ENCODE peak calls at places on chromosomes 13 and 19, in seven cellular contexts. C is GM23248, G is right cardiac atrium, F is neural progenitor cell, D is thyroid gland, Q is heart right ventricle, I is body of pancreas. N is an unnamed sample. For H3K4me1, the result is how much of the 10 kb centered on the place peaks cover.

GRCh38 chr13:31441804-31442487 is 242.2 kb downstream of the B3GLCT start:
- DNase-seq in C (no peak), G (peak), F (no peak), D (no peak), Q (peak), I (peak), N (peak)

GRCh38 chr19:45842198-45842597 is 20.7 kb downstream of the SYMPK start:
- DNase-seq in C (no peak), G (no peak), F (no peak), D (no peak), Q (no peak), I (no peak), N (no peak)

GRCh38 chr13:113764793-113765190 is 5.8 kb downstream of the TMEM255B start:
- DNase-seq in C (no peak), G (no peak), F (no peak), D (no peak), Q (no peak), I (no peak), N (no peak)

GRCh38 chr19:44539991-44540390 is 10.5 kb upstream of the CEACAM20 start:
- DNase-seq in C (no peak), G (no peak), F (no peak), D (no peak), Q (no peak), I (no peak), N (no peak)

GRCh38 chr19:33282036-33282686 is 20.2 kb downstream of the CEBPA start:
- DNase-seq in C (peak), G (peak), F (no peak), D (no peak), Q (no peak), I (no peak), N (no peak)

GRCh38 chr13:101401196-101401595 is 15.1 kb downstream of the NALCN start:
- DNase-seq in C (peak), G (no peak), F (no peak), D (no peak), Q (no peak), I (no peak), N (no peak)

GRCh38 chr19:48332662-48333466 is 7.5 kb downstream of the EMP3 start:
- DNase-seq in C (peak), G (peak), F (peak), D (peak), Q (peak), I (peak), N (peak)

GRCh38 chr13:71712988-71713653 is 153.9 kb downstream of the DACH1 start:
- DNase-seq in C (no peak), G (peak), F (peak), D (no peak), Q (no peak), I (no peak), N (peak)

GRCh38 chr13:26075498-26075897 is 23.7 kb upstream of the SHISA2 start:
- DNase-seq in C (no peak), G (no peak), F (peak), D (no peak), Q (no peak), I (no peak), N (no peak)

GRCh38 chr13:109256866-109257760 is 529.3 kb downstream of the IRS2 start:
- DNase-seq in C (peak), G (no peak), F (no peak), D (peak), Q (no peak), I (no peak), N (peak)

GRCh38 chr13:67355791-67356190 is 125.7 kb upstream of the PCDH9 start:
- DNase-seq in C (no peak), G (no peak), F (no peak), D (no peak), Q (no peak), I (no peak), N (no peak)

GRCh38 chr19:6738726-6739389 is 622 bp upstream of the TRIP10 start:
- DNase-seq in C (peak), G (peak), F (peak), D (peak), Q (peak), I (peak), N (no peak)

GRCh38 chr19:11191273-11191755 is 6.0 kb downstream of the KANK2 start:
- DNase-seq in C (peak), G (peak), F (no peak), D (peak), Q (peak), I (no peak), N (peak)

GRCh38 chr19:41449079-41449864 is 6.3 kb downstream of the ERICH4 start:
- DNase-seq in C (peak), G (peak), F (peak), D (peak), Q (peak), I (peak), N (peak)

GRCh38 chr13:103605546-103606326 is 539.5 kb upstream of the SLC10A2 start:
- DNase-seq in C (no peak), G (no peak), F (no peak), D (no peak), Q (no peak), I (no peak), N (no peak)

GRCh38 chr19:34651747-34652146 is 25.2 kb downstream of the SCGB2B2 start:
- DNase-seq in C (no peak), G (no peak), F (no peak), D (no peak), Q (no peak), I (no peak), N (no peak)

GRCh38 chr19:1663854-1664253 is 11.4 kb upstream of the TCF3 start:
- DNase-seq in C (no peak), G (no peak), F (no peak), D (no peak), Q (no peak), I (no peak), N (no peak)

GRCh38 chr19:35368378-35368777 is 2.5 kb upstream of the GPR42 start:
- DNase-seq in C (no peak), G (no peak), F (no peak), D (no peak), Q (no peak), I (no peak), N (no peak)

GRCh38 chr19:16887353-16888265 is 1.2 kb upstream of the F2RL3 start:
- DNase-seq in C (no peak), G (no peak), F (no peak), D (no peak), Q (no peak), I (no peak), N (no peak)

GRCh38 chr19:50777830-50778303 is 7.6 kb downstream of the GPR32 start:
- DNase-seq in C (peak), G (no peak), F (peak), D (no peak), Q (no peak), I (no peak), N (peak)

GRCh38 chr19:51754770-51755169 is 3.1 kb upstream of the FPR1 start:
- DNase-seq in C (no peak), G (no peak), F (no peak), D (no peak), Q (no peak), I (no peak), N (no peak)

GRCh38 chr19:10655457-10656312 is 1.5 kb downstream of the ILF3 start:
- DNase-seq in C (peak), G (no peak), F (peak), D (no peak), Q (no peak), I (peak), N (peak)

GRCh38 chr19:16338470-16339360 is 14.1 kb downstream of the KLF2 start:
- DNase-seq in C (peak), G (peak), F (no peak), D (no peak), Q (no peak), I (no peak), N (peak)

GRCh38 chr19:20422616-20423205 is 142.9 kb downstream of the ZNF737 start:
- DNase-seq in C (peak), G (peak), F (peak), D (no peak), Q (no peak), I (no peak), N (peak)

GRCh38 chr19:3765121-3765520 is 2.6 kb downstream of the MRPL54 start:
- DNase-seq in C (no peak), G (no peak), F (no peak), D (no peak), Q (no peak), I (no peak), N (no peak)

GRCh38 chr19:2552859-2553258 is 76.9 kb downstream of the GADD45B start:
- DNase-seq in C (peak), G (peak), F (no peak), D (no peak), Q (no peak), I (no peak), N (no peak)

GRCh38 chr19:44823373-44823698 is 14.4 kb downstream of the BCAM start:
- DNase-seq in C (no peak), G (no peak), F (no peak), D (no peak), Q (no peak), I (no peak), N (no peak)

GRCh38 chr13:102598061-102598460 is 1.3 kb downstream of the TPP2 start:
- DNase-seq in C (peak), G (no peak), F (no peak), D (no peak), Q (no peak), I (no peak), N (no peak)

GRCh38 chr13:102596147-102597028 is at the start of gene TPP2:
- DNase-seq in C (peak), G (peak), F (peak), D (peak), Q (peak), I (peak), N (peak)

GRCh38 chr13:102597029-102598015 is 536 bp downstream of the TPP2 start:
- DNase-seq in C (peak), G (peak), F (peak), D (peak), Q (no peak), I (no peak), N (peak)

GRCh38 chr13:102599451-102600012 is 2.7 kb downstream of the TPP2 start:
- DNase-seq in C (no peak), G (no peak), F (no peak), D (no peak), Q (no peak), I (no peak), N (no peak)
- H3K4me3 ChIP-seq in C (peak), G (no peak), F (peak), D (no peak), Q (no peak), I (no peak), N (no peak)

GRCh38 chr13:58852076-58852475 is 1220.5 kb downstream of the PCDH17 start:
- DNase-seq in C (no peak), G (no peak), F (no peak), D (no peak), Q (no peak), I (no peak), N (no peak)
- H3K27ac ChIP-seq in C (no peak), G (no peak), F (no peak), D (no peak), Q (no peak), I (no peak), N (no peak)

GRCh38 chr19:18610556-18611326 is 1.9 kb upstream of the TMEM59L start:
- DNase-seq in C (no peak), G (no peak), F (peak), D (no peak), Q (no peak), I (no peak), N (no peak)
- H3K4me1 ChIP-seq in C (under half), G (under half), F (under half), D (under half), Q (half or more), I (under half), N (under half)

GRCh38 chr13:41608779-41609178 is 151.4 kb downstream of the RGCC start:
- DNase-seq in C (peak), G (no peak), F (no peak), D (no peak), Q (no peak), I (no peak), N (no peak)
- H3K4me3 ChIP-seq in C (no peak), G (no peak), F (no peak), D (no peak), Q (no peak), I (no peak), N (no peak)

GRCh38 chr13:29429496-29429895 is 166.0 kb downstream of the SLC7A1 start:
- DNase-seq in C (peak), G (no peak), F (no peak), D (no peak), Q (no peak), I (no peak), N (no peak)
- H3K27ac ChIP-seq in C (peak), G (no peak), F (no peak), D (no peak), Q (peak), I (no peak), N (peak)

GRCh38 chr13:37011002-37011401 is 10.4 kb downstream of the EXOSC8 start:
- DNase-seq in C (no peak), G (no peak), F (no peak), D (no peak), Q (no peak), I (no peak), N (no peak)
- H3K4me1 ChIP-seq in C (under half), G (under half), F (under half), D (under half), Q (under half), I (under half), N (under half)

GRCh38 chr19:58209577-58209976 is 19.1 kb upstream of the ZNF544 start:
- DNase-seq in C (no peak), G (no peak), F (no peak), D (no peak), Q (no peak), I (no peak), N (no peak)
- H3K4me3 ChIP-seq in C (no peak), G (no peak), F (no peak), D (no peak), Q (no peak), I (no peak), N (no peak)